ENCODE peak calls at places on chromosomes 5 and 9, in seven cellular contexts. A is frontal cortex; M is stimulated activated CD8-positive, alpha-beta memory T cell treated with anti-CD3 and anti-CD28 coated beads, Interleukin-4, amount 100 ng/mL, for 4 hours; R is B cell; Y is myocyte; V is fibroblast of lung; C is fibroblast of gingiva. E is an unnamed sample.
A peak's percentile ranks its signal among the peaks of the same experiment; 100 is the strongest.

GRCh38 chr9:126832440-126832839 is 27.6 kb downstream of the ZBTB43 start:
- DNase-seq in A (no peak), M (no peak), R (no peak), Y (no peak), V (no peak), C (no peak), E (no peak)

GRCh38 chr9:14320272-14321245 is 6.6 kb upstream of the NFIB start:
- DNase-seq in A (no peak), M (no peak), R (no peak), Y (peak; percentile 31), V (peak; percentile 95), C (peak; percentile 97), E (no peak)

GRCh38 chr9:87707805-87708500 is 18.0 kb upstream of the CTSL start:
- DNase-seq in A (no peak), M (no peak), R (no peak), Y (peak; percentile 32), V (peak; percentile 6), C (no peak), E (no peak)

GRCh38 chr5:77083088-77083487 is 4.0 kb downstream of the ZBED3 start:
- DNase-seq in A (no peak), M (no peak), R (no peak), Y (no peak), V (no peak), C (no peak), E (peak; percentile 29)

GRCh38 chr9:121604242-121604641 is 47.2 kb upstream of the DAB2IP start:
- DNase-seq in A (no peak), M (no peak), R (no peak), Y (no peak), V (peak; percentile 18), C (no peak), E (no peak)

GRCh38 chr9:126301196-126301595 is 25.4 kb upstream of the MVB12B start:
- DNase-seq in A (no peak), M (no peak), R (no peak), Y (no peak), V (no peak), C (no peak), E (no peak)

GRCh38 chr5:94832685-94833084 is 214.2 kb downstream of the SLF1 start:
- DNase-seq in A (no peak), M (no peak), R (no peak), Y (no peak), V (no peak), C (no peak), E (no peak)

GRCh38 chr5:93883459-93883858 is 142.1 kb upstream of the POU5F2 start:
- DNase-seq in A (no peak), M (no peak), R (no peak), Y (peak; percentile 6), V (no peak), C (no peak), E (no peak)

GRCh38 chr5:65334077-65334476 is 147.6 kb downstream of the ADAMTS6 start:
- DNase-seq in A (no peak), M (no peak), R (no peak), Y (peak; percentile 45), V (peak; percentile 50), C (no peak), E (no peak)

GRCh38 chr9:131258186-131258585 is 18.1 kb downstream of the FAM78A start:
- DNase-seq in A (no peak), M (no peak), R (no peak), Y (no peak), V (no peak), C (no peak), E (no peak)

GRCh38 chr9:114372971-114373591 is 14.7 kb downstream of the AKNA start:
- DNase-seq in A (no peak), M (peak; percentile 72), R (peak; percentile 97), Y (no peak), V (no peak), C (no peak), E (peak; percentile 82)

GRCh38 chr5:122415481-122416120 is 103.6 kb downstream of the SNCAIP start:
- DNase-seq in A (no peak), M (no peak), R (no peak), Y (peak; percentile 62), V (peak; percentile 62), C (peak; percentile 67), E (peak; percentile 55)

GRCh38 chr5:82734291-82734690 is 342.9 kb downstream of the TMEM167A start:
- DNase-seq in A (no peak), M (no peak), R (no peak), Y (no peak), V (peak; percentile 9), C (peak; percentile 43), E (no peak)

GRCh38 chr9:133252301-133252776 is 22.7 kb downstream of the ABO start:
- DNase-seq in A (no peak), M (no peak), R (peak; percentile 33), Y (no peak), V (no peak), C (no peak), E (no peak)

GRCh38 chr5:82918311-82919031 is 158.7 kb downstream of the TMEM167A start:
- DNase-seq in A (no peak), M (no peak), R (no peak), Y (no peak), V (no peak), C (peak; percentile 8), E (no peak)

GRCh38 chr5:149073217-149073616 is 10.4 kb upstream of the SH3TC2 start:
- DNase-seq in A (no peak), M (no peak), R (no peak), Y (no peak), V (no peak), C (no peak), E (no peak)

GRCh38 chr9:3528466-3528865 is 2.7 kb upstream of the RFX3 start:
- DNase-seq in A (no peak), M (peak; percentile 33), R (no peak), Y (no peak), V (no peak), C (no peak), E (no peak)

GRCh38 chr5:58887721-58888409 is 305.0 kb downstream of the RAB3C start:
- DNase-seq in A (no peak), M (no peak), R (no peak), Y (no peak), V (peak; percentile 2), C (peak; percentile 33), E (no peak)

GRCh38 chr5:124253421-124253820 is 493.0 kb downstream of the ZNF608 start:
- DNase-seq in A (no peak), M (no peak), R (no peak), Y (no peak), V (no peak), C (peak; percentile 24), E (no peak)

GRCh38 chr9:127139775-127140174 is 17.3 kb upstream of the ANGPTL2 start:
- DNase-seq in A (no peak), M (no peak), R (no peak), Y (no peak), V (no peak), C (no peak), E (no peak)

GRCh38 chr5:84478603-84479002 is 93.9 kb upstream of the EDIL3 start:
- DNase-seq in A (no peak), M (no peak), R (no peak), Y (no peak), V (peak; percentile 54), C (no peak), E (no peak)

GRCh38 chr9:13386324-13386723 is 106.8 kb upstream of the MPDZ start:
- DNase-seq in A (no peak), M (no peak), R (no peak), Y (peak; percentile 26), V (no peak), C (no peak), E (no peak)

GRCh38 chr9:69768716-69769115 is 8.9 kb upstream of the PTAR1 start:
- DNase-seq in A (no peak), M (no peak), R (no peak), Y (peak; percentile 48), V (peak; percentile 28), C (peak; percentile 68), E (no peak)

GRCh38 chr9:133732351-133733073 is 5.6 kb downstream of the SARDH start:
- DNase-seq in A (no peak), M (no peak), R (no peak), Y (no peak), V (no peak), C (no peak), E (no peak)

GRCh38 chr5:170266570-170267379 is 30.8 kb downstream of the LCP2 start:
- DNase-seq in A (no peak), M (no peak), R (no peak), Y (no peak), V (no peak), C (no peak), E (no peak)

E was measured in GM20000.